ENCODE peak calls at places on chromosome 3, in ten cellular contexts. G is H54; R is activated CD4-positive, alpha-beta T cell treated with anti-CD3 and anti-CD28 coated beads for 36 hours; C is MM.1S; O is body of pancreas; N is upper lobe of right lung; L is hypothalamus; S is GM03348; D is EL; Z is amniotic epithelial cell. U is an unnamed sample.

GRCh38 chr3:14150078-14150477 is 25.2 kb downstream of the TMEM43 start:
- DNase-seq in D (no peak), C (no peak), R (no peak), N (no peak), O (no peak), G (no peak), S (no peak), Z (no peak), L (no peak), U (no peak)

GRCh38 chr3:105715372-105715771 is 153.4 kb downstream of the CBLB start:
- DNase-seq in G (peak), N (no peak), C (no peak), R (no peak), S (peak), O (no peak), L (no peak), D (peak), Z (peak), U (no peak)

GRCh38 chr3:123791417-123791816 is 92.7 kb downstream of the MYLK start:
- DNase-seq in C (no peak), L (no peak), G (no peak), D (peak), N (no peak), O (no peak), S (peak), Z (peak), R (no peak), U (no peak)

GRCh38 chr3:196127308-196128040 is 45.6 kb upstream of the TFRC start:
- DNase-seq in L (no peak), D (no peak), C (peak), S (no peak), O (no peak), N (no peak), Z (peak), G (no peak), R (peak), U (no peak)

GRCh38 chr3:46845397-46845859 is 17.8 kb downstream of the MYL3 start:
- DNase-seq in G (peak), R (no peak), S (peak), D (peak), L (no peak), O (peak), C (no peak), Z (peak), N (peak), U (no peak)

GRCh38 chr3:101325393-101326134 is 5.2 kb upstream of the IMPG2 start:
- DNase-seq in N (no peak), D (no peak), O (no peak), C (no peak), Z (peak), R (no peak), S (no peak), G (no peak), L (no peak), U (no peak)

GRCh38 chr3:71504250-71505036 is 79.1 kb downstream of the FOXP1 start:
- DNase-seq in L (no peak), Z (peak), G (peak), N (no peak), R (peak), C (no peak), O (peak), S (peak), D (peak), U (no peak)

GRCh38 chr3:25592510-25592968 is 72.2 kb downstream of the TOP2B start:
- DNase-seq in S (peak), R (peak), N (no peak), Z (peak), D (peak), C (no peak), G (peak), O (peak), L (no peak), U (no peak)

GRCh38 chr3:9914559-9915251 is 2.2 kb upstream of the IL17RC start:
- DNase-seq in C (no peak), L (no peak), O (no peak), Z (no peak), D (no peak), N (no peak), R (no peak), G (no peak), S (no peak), U (no peak)

GRCh38 chr3:43872301-43872700 is 181.6 kb downstream of the ABHD5 start:
- DNase-seq in Z (peak), R (no peak), L (no peak), S (peak), O (no peak), N (no peak), D (peak), G (peak), C (no peak), U (no peak)

GRCh38 chr3:59237121-59237520 is 187.3 kb upstream of the CFAP20DC start:
- DNase-seq in R (no peak), G (peak), N (no peak), L (no peak), D (no peak), C (no peak), S (peak), Z (peak), O (no peak), U (no peak)

GRCh38 chr3:114504941-114505632 is 211.3 kb downstream of the TIGIT start:
- DNase-seq in L (no peak), G (no peak), D (peak), N (no peak), R (no peak), O (no peak), C (no peak), S (no peak), Z (no peak), U (no peak)

GRCh38 chr3:141383555-141384129 is 15.3 kb downstream of the ZBTB38 start:
- DNase-seq in G (no peak), L (no peak), Z (peak), R (no peak), N (no peak), O (no peak), S (no peak), C (no peak), D (peak), U (no peak)

GRCh38 chr3:149080699-149081091 is 5.6 kb downstream of the HLTF start:
- DNase-seq in L (no peak), D (peak), C (no peak), R (no peak), G (no peak), S (peak), Z (peak), N (no peak), O (no peak), U (no peak)

GRCh38 chr3:23129062-23129461 is 74.1 kb upstream of the UBE2E2 start:
- DNase-seq in G (no peak), L (no peak), N (no peak), O (no peak), S (peak), R (no peak), C (no peak), Z (no peak), D (no peak), U (no peak)

GRCh38 chr3:39590776-39591175 is 123.3 kb downstream of the MOBP start:
- DNase-seq in C (no peak), S (no peak), O (no peak), D (no peak), L (no peak), Z (no peak), G (no peak), R (no peak), N (no peak), U (no peak)

GRCh38 chr3:184338538-184338945 is 1.1 kb downstream of the FAM131A start:
- DNase-seq in S (no peak), L (peak), D (no peak), G (no peak), Z (peak), N (peak), C (no peak), R (peak), O (peak), U (no peak)

GRCh38 chr3:27253831-27254230 is 115.4 kb downstream of the NEK10 start:
- DNase-seq in N (peak), C (peak), Z (peak), G (peak), O (peak), L (no peak), D (peak), S (peak), R (peak), U (peak)

GRCh38 chr3:52054689-52055511 is 1.5 kb downstream of the DUSP7 start:
- DNase-seq in S (peak), N (no peak), G (no peak), R (peak), L (no peak), O (no peak), Z (no peak), D (peak), C (peak), U (peak)

GRCh38 chr3:60140160-60140559 is 1090.3 kb upstream of the CFAP20DC start:
- DNase-seq in L (no peak), G (no peak), R (peak), N (no peak), D (no peak), C (no peak), Z (no peak), S (no peak), O (no peak), U (no peak)

GRCh38 chr3:156465222-156465621 is 89.7 kb downstream of the SSR3 start:
- DNase-seq in O (no peak), C (no peak), Z (no peak), N (no peak), R (no peak), S (no peak), D (no peak), L (no peak), G (no peak), U (no peak)

GRCh38 chr3:16512435-16513140 is 911 bp downstream of the RFTN1 start:
- DNase-seq in S (peak), G (peak), Z (no peak), D (peak), C (no peak), O (peak), R (peak), L (no peak), N (peak), U (no peak)

GRCh38 chr3:46899151-46900006 is 21.9 kb downstream of the PTH1R start:
- DNase-seq in Z (no peak), N (no peak), D (no peak), L (no peak), S (no peak), O (no peak), G (no peak), C (no peak), R (no peak), U (no peak)

GRCh38 chr3:54777141-54777540 is 150.7 kb downstream of the LRTM1 start:
- DNase-seq in G (no peak), C (no peak), N (no peak), O (no peak), R (no peak), L (no peak), D (no peak), S (no peak), Z (no peak), U (no peak)

GRCh38 chr3:126197854-126198584 is 17.6 kb upstream of the ALDH1L1 start:
- DNase-seq in C (peak), O (peak), D (peak), L (peak), Z (peak), S (peak), R (peak), G (peak), N (no peak), U (peak)

GRCh38 chr3:48591436-48591835 is 3.7 kb downstream of the COL7A1 start:
- DNase-seq in C (no peak), O (no peak), Z (no peak), S (no peak), G (no peak), N (no peak), D (no peak), R (no peak), L (no peak), U (no peak)

GRCh38 chr3:25293736-25294135 is 134.3 kb upstream of the RARB start:
- DNase-seq in R (no peak), O (peak), N (no peak), S (no peak), G (no peak), L (no peak), C (no peak), D (no peak), Z (no peak), U (no peak)

U was measured in neural crest cell.